ENCODE peak calls at places on chromosomes 3 and 15, in nine cellular contexts. E is adipocyte; S is activated T-cell treated with anti-CD3 and anti-CD28 coated beads, Interleukin-2, amount 50 U/mL, for 24 hours; N is activated T-helper 2 cell treated with anti-CD3 and anti-CD28 coated beads, Interferon-gamma antibody, Interleukin-2, Interleukin-4, amounts not matched to agents 10 μg/mL and 5 μg/mL and 100 μg/mL, durations not matched to agents 14 hours and 24 hours and 36 hours; L is SJSA1; H is activated naive CD8-positive, alpha-beta T cell treated with anti-CD3 and anti-CD28 coated beads, Interleukin-2, amount 50 U/mL, for 24 hours; T is A172; W is stimulated activated CD8-positive, alpha-beta memory T cell treated with anti-CD3 and anti-CD28 coated beads, Interleukin-7, amount 100 ng/mL, for 1 hour; X is left lobe of liver. U is an unnamed sample.

GRCh38 chr3:23805228-23805880 is 401 bp upstream of the UBE2E1 start:
- DNase-seq in E (no peak), S (no peak), N (no peak), L (peak), H (no peak), T (no peak), W (no peak), X (no peak), U (no peak)

GRCh38 chr3:126375835-126376331 is 18.7 kb upstream of the KLF15 start:
- DNase-seq in E (no peak), S (peak), N (no peak), L (no peak), H (no peak), T (no peak), W (no peak), X (peak), U (no peak)

GRCh38 chr15:78640527-78640839 is 527 bp downstream of the CHRNB4 start:
- DNase-seq in E (no peak), S (no peak), N (no peak), L (no peak), H (no peak), T (no peak), W (no peak), X (no peak), U (no peak)

GRCh38 chr3:189403194-189403593 is 228.0 kb upstream of the TP63 start:
- DNase-seq in E (no peak), S (no peak), N (no peak), L (no peak), H (no peak), T (no peak), W (no peak), X (no peak), U (no peak)

GRCh38 chr3:182808041-182808765 is 14.9 kb downstream of the ATP11B start:
- DNase-seq in E (peak), S (no peak), N (no peak), L (no peak), H (no peak), T (no peak), W (no peak), X (no peak), U (no peak)

GRCh38 chr3:108036984-108037741 is 53.7 kb downstream of the CD47 start:
- DNase-seq in E (peak), S (no peak), N (no peak), L (peak), H (no peak), T (peak), W (no peak), X (no peak), U (no peak)

GRCh38 chr15:74045636-74046274 is 36.6 kb downstream of the GOLGA6A start:
- DNase-seq in E (no peak), S (no peak), N (no peak), L (no peak), H (no peak), T (no peak), W (no peak), X (no peak), U (no peak)

GRCh38 chr3:46702246-46703012 is 1.2 kb downstream of the TMIE start:
- DNase-seq in E (no peak), S (no peak), N (no peak), L (no peak), H (no peak), T (no peak), W (no peak), X (no peak), U (no peak)

GRCh38 chr3:72487078-72487765 is 361.0 kb downstream of the SHQ1 start:
- DNase-seq in E (peak), S (peak), N (no peak), L (peak), H (peak), T (peak), W (no peak), X (no peak), U (peak)

GRCh38 chr15:78174398-78174797 is 25.2 kb downstream of the IDH3A start:
- DNase-seq in E (no peak), S (no peak), N (no peak), L (no peak), H (no peak), T (no peak), W (no peak), X (no peak), U (no peak)

GRCh38 chr3:158737987-158738615 is 5.8 kb upstream of the RARRES1 start:
- DNase-seq in E (no peak), S (no peak), N (no peak), L (peak), H (no peak), T (no peak), W (no peak), X (no peak), U (no peak)

GRCh38 chr3:65233561-65233960 is 545.8 kb upstream of the ADAMTS9 start:
- DNase-seq in E (no peak), S (no peak), N (no peak), L (no peak), H (no peak), T (no peak), W (no peak), X (no peak), U (no peak)

GRCh38 chr15:67820992-67821783 is 4.1 kb upstream of the SKOR1 start:
- DNase-seq in E (peak), S (peak), N (no peak), L (peak), H (peak), T (no peak), W (no peak), X (no peak), U (peak)

GRCh38 chr15:77825143-77825542 is 192.4 kb upstream of the LINGO1 start:
- DNase-seq in E (no peak), S (no peak), N (no peak), L (no peak), H (no peak), T (no peak), W (no peak), X (no peak), U (no peak)

GRCh38 chr15:74444106-74445062 is 10.6 kb upstream of the SEMA7A start:
- DNase-seq in E (no peak), S (no peak), N (no peak), L (no peak), H (no peak), T (no peak), W (no peak), X (no peak), U (no peak)

U was measured in HTR-8/SVneo.